ENCODE peak calls at places on chromosomes 1 and 21, in five cellular contexts. T is stimulated activated CD8-positive, alpha-beta memory T cell treated with anti-CD3 and anti-CD28 coated beads, Interleukin-4, amount 100 ng/mL, for 24 hours; I is RWPE1; L is T1000; F is NT2/D1. J is an unnamed sample.

GRCh38 chr1:245091171-245091621 is 63.6 kb upstream of the KIF26B start:
- DNase-seq in T (no peak), I (no peak), L (no peak), F (no peak), J (no peak)

GRCh38 chr21:29117372-29117955 is 13.0 kb upstream of the MAP3K7CL start:
- DNase-seq in T (no peak), I (no peak), L (no peak), F (no peak), J (no peak)

GRCh38 chr1:207077470-207078377 is 10.9 kb upstream of the C4BPB start:
- DNase-seq in T (peak), I (peak), L (peak), F (peak), J (peak)

GRCh38 chr1:183764981-183765380 is 39.9 kb upstream of the RGL1 start:
- DNase-seq in T (no peak), I (no peak), L (peak), F (no peak), J (no peak)

GRCh38 chr1:84598418-84598817 is 24.2 kb upstream of the CTBS start:
- DNase-seq in T (no peak), I (no peak), L (no peak), F (no peak), J (no peak)

GRCh38 chr1:60483471-60483870 is 409.9 kb upstream of the C1orf87 start:
- DNase-seq in T (no peak), I (no peak), L (no peak), F (no peak), J (no peak)

GRCh38 chr21:45033791-45034555 is 40.4 kb upstream of the ADARB1 start:
- DNase-seq in T (no peak), I (no peak), L (no peak), F (no peak), J (no peak)

GRCh38 chr1:31366796-31367195 is 6.1 kb downstream of the FABP3 start:
- DNase-seq in T (no peak), I (no peak), L (no peak), F (peak), J (no peak)

GRCh38 chr21:28357743-28358142 is 634.9 kb downstream of the LTN1 start:
- DNase-seq in T (no peak), I (no peak), L (no peak), F (no peak), J (no peak)

GRCh38 chr1:229067546-229067945 is 203.4 kb upstream of the RAB4A start:
- DNase-seq in T (no peak), I (no peak), L (no peak), F (no peak), J (no peak)

GRCh38 chr1:3651011-3651938 is 1.0 kb upstream of the TP73 start:
- DNase-seq in T (no peak), I (no peak), L (no peak), F (no peak), J (no peak)

J was measured in PC-9.